ENCODE peak calls at places on chromosomes 1 and 21, in eight cellular contexts. Y is ascending aorta, C is transverse colon, T is ovary, G is psoas muscle, S is heart right ventricle, W is thoracic aorta, N is prostate gland. L is an unnamed sample.

GRCh38 chr1:112698366-112699310 is 8.3 kb downstream of the RHOC start:
- DNase-seq in Y (no peak), C (peak; percentile 85), T (peak; percentile 52), G (no peak), S (no peak), W (no peak), N (peak; percentile 80), L (peak; percentile 65)

GRCh38 chr1:38120552-38121230 is 74.1 kb upstream of the POU3F1 start:
- DNase-seq in Y (no peak), C (no peak), T (no peak), G (no peak), S (no peak), W (no peak), N (no peak), L (no peak)

GRCh38 chr1:201153474-201154388 is 543 bp downstream of the TMEM9 start:
- DNase-seq in Y (no peak), C (no peak), T (no peak), G (no peak), S (no peak), W (no peak), N (no peak), L (no peak)

GRCh38 chr1:41935226-41935625 is 16.5 kb upstream of the HIVEP3 start:
- DNase-seq in Y (no peak), C (no peak), T (no peak), G (no peak), S (no peak), W (no peak), N (no peak), L (no peak)

GRCh38 chr21:41477641-41478318 is 30.2 kb downstream of the TMPRSS2 start:
- DNase-seq in Y (no peak), C (no peak), T (no peak), G (no peak), S (no peak), W (no peak), N (no peak), L (peak; percentile 88)

GRCh38 chr1:70486676-70487470 is 75.8 kb downstream of the CTH start:
- DNase-seq in Y (no peak), C (no peak), T (peak; percentile 75), G (no peak), S (peak; percentile 25), W (no peak), N (no peak), L (no peak)

GRCh38 chr1:185483647-185484450 is 166.8 kb upstream of the IVNS1ABP start:
- DNase-seq in Y (no peak), C (no peak), T (no peak), G (no peak), S (no peak), W (no peak), N (peak; percentile 58), L (no peak)

GRCh38 chr1:209607102-209607794 is 23.7 kb downstream of the CAMK1G start:
- DNase-seq in Y (no peak), C (no peak), T (no peak), G (no peak), S (no peak), W (no peak), N (no peak), L (no peak)

GRCh38 chr1:25034736-25035522 is 104.9 kb upstream of the RUNX3 start:
- DNase-seq in Y (no peak), C (no peak), T (no peak), G (peak; percentile 22), S (no peak), W (no peak), N (no peak), L (no peak)

GRCh38 chr1:59005491-59006308 is 221.9 kb upstream of the JUN start:
- DNase-seq in Y (no peak), C (no peak), T (no peak), G (no peak), S (no peak), W (no peak), N (no peak), L (no peak)

GRCh38 chr1:219159946-219160645 is 13.6 kb upstream of the LYPLAL1 start:
- DNase-seq in Y (no peak), C (no peak), T (no peak), G (no peak), S (no peak), W (no peak), N (no peak), L (no peak)

GRCh38 chr1:7227654-7228053 is 442.4 kb downstream of the CAMTA1 start:
- DNase-seq in Y (no peak), C (no peak), T (no peak), G (no peak), S (no peak), W (no peak), N (no peak), L (no peak)

GRCh38 chr21:28426545-28426944 is 566.1 kb downstream of the LTN1 start:
- DNase-seq in Y (no peak), C (no peak), T (no peak), G (no peak), S (no peak), W (no peak), N (no peak), L (no peak)

GRCh38 chr1:64669098-64669675 is 75.7 kb upstream of the RAVER2 start:
- DNase-seq in Y (no peak), C (no peak), T (no peak), G (no peak), S (no peak), W (no peak), N (no peak), L (no peak)

GRCh38 chr1:64659478-64659877 is 85.4 kb upstream of the RAVER2 start:
- DNase-seq in Y (no peak), C (no peak), T (no peak), G (no peak), S (no peak), W (no peak), N (no peak), L (no peak)

GRCh38 chr1:64664287-64664686 is 80.6 kb upstream of the RAVER2 start:
- DNase-seq in Y (no peak), C (no peak), T (no peak), G (no peak), S (no peak), W (no peak), N (no peak), L (no peak)

DNA sequence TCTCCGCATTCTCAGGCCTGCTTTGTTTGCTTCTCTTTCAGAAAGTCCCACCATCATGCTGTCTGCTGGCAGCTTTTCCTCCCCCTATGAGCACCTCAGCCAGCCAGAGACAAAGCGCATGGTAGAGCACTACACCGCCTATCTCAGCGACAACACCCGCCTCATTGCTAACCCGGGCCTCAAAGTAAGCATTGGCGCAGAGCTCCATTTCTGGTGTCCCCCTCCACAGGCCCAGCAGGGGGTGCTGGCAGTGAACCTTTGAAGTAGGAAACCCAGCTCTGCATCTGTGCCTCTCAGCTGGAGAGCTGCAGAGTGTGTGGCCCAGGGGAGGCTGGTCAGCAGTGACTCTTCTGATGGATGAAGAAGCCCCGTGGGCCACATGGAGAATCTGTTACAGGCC is 81.2 kb upstream of the RAVER2 start:
- DNase-seq in Y (no peak), C (no peak), T (no peak), G (no peak), S (no peak), W (no peak), N (no peak), L (no peak)
- H3K36me3 ChIP-seq in Y (peaks cover 2% of the 10 kb centered on the region), C (no peaks in the 10 kb centered on the region), T (no peaks in the 10 kb centered on the region), G (no peaks in the 10 kb centered on the region), S (no peaks in the 10 kb centered on the region), W (no peaks in the 10 kb centered on the region), N (no peaks in the 10 kb centered on the region), L (no peaks in the 10 kb centered on the region)

GRCh38 chr1:52602328-52603300 is at the start of gene GPX7:
- DNase-seq in Y (peak; percentile 71), C (peak; percentile 42), T (peak; percentile 34), G (peak; percentile 76), S (peak; percentile 39), W (no peak), N (peak; percentile 19), L (no peak)
- H3K4me3 ChIP-seq in Y (peak within 1 kb of the TSS; percentile 82), C (peak within 1 kb of the TSS; percentile 43), T (peak within 1 kb of the TSS; percentile 60), G (peak within 1 kb of the TSS; percentile 68), S (peak within 1 kb of the TSS; percentile 60), W (peak within 1 kb of the TSS; percentile 79), N (peak within 1 kb of the TSS; percentile 51), L (peak within 1 kb of the TSS; percentile 80)

GRCh38 chr1:15937146-15937545 is 38.8 kb downstream of the ZBTB17 start:
- DNase-seq in Y (no peak), C (no peak), T (no peak), G (no peak), S (no peak), W (no peak), N (no peak), L (no peak)
- H3K36me3 ChIP-seq in Y (peaks cover 85% of the 10 kb centered on the region), C (no peaks in the 10 kb centered on the region), T (no peaks in the 10 kb centered on the region), G (peaks cover 5% of the 10 kb centered on the region), S (no peaks in the 10 kb centered on the region), W (peaks cover 83% of the 10 kb centered on the region), N (peaks cover 8% of the 10 kb centered on the region), L (peaks cover 7% of the 10 kb centered on the region)

GRCh38 chr1:8875216-8875861 is 3.1 kb downstream of the ENO1 start:
- DNase-seq in Y (no peak), C (no peak), T (no peak), G (no peak), S (peak; percentile 38), W (no peak), N (no peak), L (no peak)
- H3K4me3 ChIP-seq in Y (peak overlapping the region; percentile 87), C (no peak overlapping the region), T (no peak overlapping the region), G (peak overlapping the region; percentile 72), S (no peak overlapping the region), W (peak overlapping the region; percentile 97), N (no peak overlapping the region), L (peak overlapping the region; percentile 93)

GRCh38 chr1:175981128-175981527 is 226.0 kb downstream of the COP1 start:
- DNase-seq in Y (no peak), C (no peak), T (no peak), G (no peak), S (no peak), W (no peak), N (no peak), L (no peak)
- H3K36me3 ChIP-seq in Y (peaks cover 16% of the 10 kb centered on the region), C (no peaks in the 10 kb centered on the region), T (no peaks in the 10 kb centered on the region), G (peaks cover 2% of the 10 kb centered on the region), S (peaks cover 6% of the 10 kb centered on the region), W (peaks cover 20% of the 10 kb centered on the region), N (no peaks in the 10 kb centered on the region), L (peaks cover 8% of the 10 kb centered on the region)

DNA sequence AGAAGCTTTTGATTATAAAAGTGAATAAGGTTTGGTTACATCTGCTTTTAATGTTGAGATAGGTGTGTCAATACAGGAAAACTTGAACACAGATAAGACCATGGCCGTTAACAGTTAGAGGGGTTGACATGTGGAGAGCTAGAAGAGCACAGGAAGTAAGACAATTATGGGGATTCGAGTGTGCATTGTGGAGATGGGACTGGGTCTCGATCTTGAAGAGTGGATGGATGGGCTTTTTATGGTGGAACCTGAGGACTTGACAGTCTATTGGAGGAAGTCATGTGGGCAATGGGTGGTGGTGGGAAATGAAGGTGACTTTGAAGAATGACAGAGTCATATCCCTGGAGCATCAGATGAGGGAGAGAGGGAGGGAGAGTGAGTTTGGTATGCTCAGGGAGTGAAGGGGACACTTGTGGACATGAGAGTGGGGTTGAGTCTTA is 12.1 kb downstream of the DYRK1A start:
- DNase-seq in Y (no peak), C (no peak), T (no peak), G (no peak), S (no peak), W (no peak), N (no peak), L (no peak)
- H3K4me3 ChIP-seq in Y (no peak overlapping the region), C (no peak overlapping the region), T (no peak overlapping the region), G (no peak overlapping the region), S (no peak overlapping the region), W (no peak overlapping the region), N (no peak overlapping the region), L (no peak overlapping the region)

DNA sequence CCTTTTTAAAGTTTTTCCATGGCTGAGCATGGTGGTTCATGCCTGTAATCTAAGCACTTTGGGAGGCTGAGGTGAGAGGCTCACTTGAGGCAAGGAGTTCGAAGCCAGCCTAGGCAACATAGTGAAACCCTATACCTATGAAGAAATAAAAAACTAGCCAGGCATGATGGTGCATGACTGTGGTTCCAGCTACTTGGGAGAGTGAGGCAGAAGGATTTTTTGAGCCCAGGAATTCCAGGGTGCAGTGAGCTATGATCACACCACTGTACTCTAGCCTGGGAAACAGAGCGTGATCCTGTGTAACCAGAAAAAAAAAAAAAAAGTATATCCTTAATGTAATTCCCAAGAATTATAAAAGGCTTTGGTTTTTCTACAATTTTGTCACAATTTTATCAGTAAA is 17.4 kb downstream of the DEPDC1 start:
- DNase-seq in Y (no peak), C (no peak), T (no peak), G (no peak), S (no peak), W (no peak), N (no peak), L (no peak)
- H3K36me3 ChIP-seq in Y (no peaks in the 10 kb centered on the region), C (no peaks in the 10 kb centered on the region), T (no peaks in the 10 kb centered on the region), G (no peaks in the 10 kb centered on the region), S (no peaks in the 10 kb centered on the region), W (no peaks in the 10 kb centered on the region), N (no peaks in the 10 kb centered on the region), L (no peaks in the 10 kb centered on the region)

L was measured in breast epithelium.